ENCODE peak calls at places on chromosomes 13 and 19, in nine cellular contexts. A, X, Q, I, H, S, C, D and O are unnamed samples.

GRCh38 chr19:16726916-16727315 is 7.3 kb downstream of the NWD1 start:
- DNase-seq in Q (no peak), H (no peak), I (no peak), S (no peak), C (no peak), A (no peak), X (no peak), D (no peak), O (no peak)

GRCh38 chr19:18232540-18233223 is 6.4 kb upstream of the PDE4C start:
- DNase-seq in H (peak; percentile 25), S (no peak), D (no peak), I (no peak), Q (no peak), X (no peak), C (no peak), A (no peak), O (no peak)

GRCh38 chr13:73167046-73167820 is 108.4 kb downstream of the KLF5 start:
- DNase-seq in C (no peak), Q (no peak), H (no peak), S (no peak), I (no peak), D (no peak), A (no peak), X (peak; percentile 87), O (no peak)

GRCh38 chr13:44157614-44158013 is 216.0 kb upstream of the SERP2 start:
- DNase-seq in Q (no peak), A (no peak), C (no peak), S (no peak), X (no peak), D (no peak), I (no peak), H (no peak), O (no peak)

GRCh38 chr19:48480151-48480475 is 10.9 kb downstream of the CYTH2 start:
- DNase-seq in A (no peak), H (no peak), D (peak; percentile 83), Q (peak; percentile 49), S (peak; percentile 79), X (no peak), C (no peak), I (no peak), O (no peak)

GRCh38 chr19:5621311-5621944 is 1.1 kb downstream of the SAFB2 start:
- DNase-seq in H (no peak), D (peak; percentile 39), I (no peak), Q (no peak), S (peak; percentile 41), A (peak; percentile 60), X (peak; percentile 12), C (peak; percentile 16), O (peak; percentile 34)

GRCh38 chr19:17202249-17202648 is 12.9 kb upstream of the USE1 start:
- DNase-seq in X (no peak), I (no peak), A (no peak), C (peak; percentile 37), H (no peak), S (peak; percentile 26), D (no peak), Q (no peak), O (no peak)

GRCh38 chr19:19820774-19821315 is 705 bp downstream of the ZNF506 start:
- DNase-seq in X (peak; percentile 3), I (no peak), H (no peak), A (no peak), S (no peak), C (peak; percentile 21), Q (no peak), D (no peak), O (no peak)

GRCh38 chr13:66397133-66397532 is 833.0 kb downstream of the PCDH9 start:
- DNase-seq in C (no peak), I (no peak), D (no peak), Q (no peak), S (no peak), H (no peak), X (no peak), A (no peak), O (no peak)

GRCh38 chr13:49303533-49304252 is 56.0 kb downstream of the CDADC1 start:
- DNase-seq in D (no peak), H (no peak), X (peak; percentile 63), A (no peak), C (no peak), S (peak; percentile 62), Q (no peak), I (no peak), O (no peak)

GRCh38 chr19:6359517-6359916 is 1.8 kb upstream of the CLPP start:
- DNase-seq in X (no peak), C (no peak), H (no peak), Q (no peak), D (no peak), A (no peak), S (no peak), I (no peak), O (no peak)

GRCh38 chr19:38990949-38991697 is 15.6 kb upstream of the FBXO17 start:
- DNase-seq in C (no peak), I (no peak), H (no peak), A (peak; percentile 49), S (no peak), X (no peak), Q (no peak), D (no peak), O (no peak)

GRCh38 chr13:55439450-55439849 is 1701.3 kb upstream of the PRR20A start:
- DNase-seq in H (no peak), I (no peak), C (no peak), X (no peak), D (no peak), A (no peak), S (no peak), Q (no peak), O (no peak)

GRCh38 chr13:110123041-110123809 is 183.7 kb downstream of the COL4A1 start:
- DNase-seq in D (no peak), I (no peak), H (peak; percentile 88), Q (no peak), S (no peak), A (no peak), C (no peak), X (no peak), O (peak; percentile 21)

GRCh38 chr19:21698215-21698614 is 69.2 kb downstream of the ZNF100 start:
- DNase-seq in D (no peak), S (no peak), H (no peak), I (no peak), Q (no peak), C (no peak), A (no peak), X (peak; percentile 9), O (no peak)

GRCh38 chr13:99314640-99315176 is 7.5 kb upstream of the GPR183 start:
- DNase-seq in S (no peak), D (no peak), C (peak; percentile 77), Q (peak; percentile 71), I (no peak), X (peak; percentile 93), H (no peak), A (no peak), O (no peak)

GRCh38 chr13:74129500-74130144 is 4.6 kb downstream of the KLF12 start:
- DNase-seq in X (no peak), C (peak; percentile 35), A (no peak), Q (no peak), I (no peak), S (no peak), D (no peak), H (no peak), O (no peak)